ENCODE peak calls at places on chromosomes 16 and 17, in six cellular contexts. One of them, this sample, is unnamed.

GRCh38 chr16:30458561-30459394 is 13.1 kb upstream of the SEPHS2 start:
- DNase-seq in right lobe of liver: no peak
- DNase-seq in esophagus squamous epithelium: no peak
- DNase-seq in HCT116: no peak
- DNase-seq in CD4-positive, alpha-beta memory T cell: peak
- DNase-seq in mesendoderm: no peak
- DNase-seq in this sample: peak

GRCh38 chr17:20206068-20206467 is 196.9 kb downstream of the SPECC1 start:
- DNase-seq in esophagus squamous epithelium: no peak
- DNase-seq in CD4-positive, alpha-beta memory T cell: no peak
- DNase-seq in mesendoderm: peak
- DNase-seq in right lobe of liver: no peak
- DNase-seq in HCT116: no peak
- DNase-seq in this sample: no peak

GRCh38 chr17:50265690-50266306 is 8.5 kb upstream of the TMEM92 start:
- DNase-seq in mesendoderm: no peak
- DNase-seq in right lobe of liver: no peak
- DNase-seq in esophagus squamous epithelium: no peak
- DNase-seq in HCT116: no peak
- DNase-seq in CD4-positive, alpha-beta memory T cell: no peak
- DNase-seq in this sample: no peak

GRCh38 chr16:69927056-69927757 is 23.9 kb upstream of the CLEC18A start:
- DNase-seq in esophagus squamous epithelium: no peak
- DNase-seq in HCT116: no peak
- DNase-seq in mesendoderm: no peak
- DNase-seq in right lobe of liver: no peak
- DNase-seq in CD4-positive, alpha-beta memory T cell: no peak
- DNase-seq in this sample: no peak

GRCh38 chr16:24729967-24730815 is 740 bp downstream of the TNRC6A start:
- DNase-seq in mesendoderm: peak
- DNase-seq in esophagus squamous epithelium: no peak
- DNase-seq in CD4-positive, alpha-beta memory T cell: no peak
- DNase-seq in right lobe of liver: peak
- DNase-seq in HCT116: no peak
- DNase-seq in this sample: no peak

GRCh38 chr17:75864448-75864871 is 9.3 kb upstream of the WBP2 start:
- DNase-seq in CD4-positive, alpha-beta memory T cell: peak
- DNase-seq in right lobe of liver: no peak
- DNase-seq in mesendoderm: no peak
- DNase-seq in esophagus squamous epithelium: no peak
- DNase-seq in HCT116: no peak
- DNase-seq in this sample: peak

GRCh38 chr17:310111-311010 is 42.2 kb downstream of the RPH3AL start:
- DNase-seq in right lobe of liver: no peak
- DNase-seq in CD4-positive, alpha-beta memory T cell: no peak
- DNase-seq in mesendoderm: no peak
- DNase-seq in HCT116: no peak
- DNase-seq in esophagus squamous epithelium: no peak
- DNase-seq in this sample: no peak

GRCh38 chr16:89325861-89326471 is 108.5 kb downstream of the ZNF778 start:
- DNase-seq in esophagus squamous epithelium: no peak
- DNase-seq in mesendoderm: no peak
- DNase-seq in HCT116: no peak
- DNase-seq in CD4-positive, alpha-beta memory T cell: no peak
- DNase-seq in right lobe of liver: peak
- DNase-seq in this sample: no peak

GRCh38 chr17:74419862-74420492 is 11.9 kb upstream of the GPRC5C start:
- DNase-seq in CD4-positive, alpha-beta memory T cell: no peak
- DNase-seq in HCT116: no peak
- DNase-seq in mesendoderm: no peak
- DNase-seq in right lobe of liver: no peak
- DNase-seq in esophagus squamous epithelium: no peak
- DNase-seq in this sample: no peak

GRCh38 chr17:53934931-53935330 is 112.2 kb downstream of the KIF2B start:
- DNase-seq in HCT116: no peak
- DNase-seq in mesendoderm: no peak
- DNase-seq in CD4-positive, alpha-beta memory T cell: no peak
- DNase-seq in right lobe of liver: no peak
- DNase-seq in esophagus squamous epithelium: no peak
- DNase-seq in this sample: no peak

GRCh38 chr17:42403150-42403549 is 14.9 kb upstream of the STAT3 start:
- DNase-seq in esophagus squamous epithelium: no peak
- DNase-seq in HCT116: no peak
- DNase-seq in mesendoderm: peak
- DNase-seq in CD4-positive, alpha-beta memory T cell: no peak
- DNase-seq in right lobe of liver: peak
- DNase-seq in this sample: peak

GRCh38 chr17:28978016-28978415 is 26.7 kb upstream of the PHF12 start:
- DNase-seq in right lobe of liver: no peak
- DNase-seq in mesendoderm: no peak
- DNase-seq in HCT116: no peak
- DNase-seq in esophagus squamous epithelium: no peak
- DNase-seq in CD4-positive, alpha-beta memory T cell: no peak
- DNase-seq in this sample: no peak

GRCh38 chr16:9039208-9039607 is 52.2 kb upstream of the HAPSTR1 start:
- DNase-seq in mesendoderm: peak
- DNase-seq in esophagus squamous epithelium: no peak
- DNase-seq in right lobe of liver: no peak
- DNase-seq in HCT116: no peak
- DNase-seq in CD4-positive, alpha-beta memory T cell: no peak
- DNase-seq in this sample: no peak

DNA sequence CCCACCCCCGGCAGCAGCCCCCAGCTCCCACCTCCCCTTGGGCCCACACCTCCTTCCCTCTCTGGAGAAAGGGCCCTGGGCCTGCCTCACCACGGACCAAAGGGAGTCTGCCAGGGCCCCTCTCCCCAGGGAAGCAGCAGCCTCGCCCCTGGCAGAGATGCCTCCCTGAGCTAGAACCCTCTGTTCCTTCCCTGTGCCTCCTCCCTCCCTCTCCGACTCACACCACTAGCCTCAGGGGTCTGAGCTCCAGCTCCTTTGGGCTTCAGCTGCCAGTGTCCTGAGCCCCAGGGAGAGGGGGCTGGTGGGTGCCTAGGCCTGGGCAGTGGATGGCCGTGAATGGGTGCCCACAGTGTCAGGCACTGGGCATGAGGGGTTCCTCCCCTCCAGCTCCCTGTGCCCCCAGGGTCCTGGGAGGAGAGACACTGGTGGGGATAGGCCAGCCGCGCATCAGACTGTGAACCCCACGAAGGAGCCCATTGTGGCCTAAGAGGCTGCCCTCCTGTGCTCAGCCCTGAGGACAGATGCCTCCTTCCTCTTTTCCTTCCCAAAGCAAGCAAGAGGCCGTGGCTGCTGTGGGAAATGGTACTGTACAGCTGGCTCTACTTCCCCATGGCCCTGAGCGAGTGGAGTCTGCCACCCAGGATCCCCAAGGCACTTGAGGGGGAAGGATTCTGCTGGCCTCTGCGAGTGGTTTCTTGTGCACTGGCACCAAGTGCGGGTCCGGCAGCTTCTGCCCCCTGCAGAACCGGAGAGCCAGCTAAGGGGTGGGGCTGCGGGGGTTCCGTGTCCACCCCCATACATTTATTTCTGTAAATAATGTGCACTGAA is 20.7 kb downstream of the MMP15 start:
- DNase-seq in mesendoderm: no peak
- DNase-seq in CD4-positive, alpha-beta memory T cell: no peak
- DNase-seq in HCT116: no peak
- DNase-seq in right lobe of liver: no peak
- DNase-seq in esophagus squamous epithelium: no peak
- DNase-seq in this sample: no peak
- H3K27ac ChIP-seq in mesendoderm: no peak
- H3K27ac ChIP-seq in CD4-positive, alpha-beta memory T cell: no peak
- H3K27ac ChIP-seq in HCT116: no peak
- H3K27ac ChIP-seq in right lobe of liver: no peak
- H3K27ac ChIP-seq in esophagus squamous epithelium: no peak
- H3K27ac ChIP-seq in this sample: no peak

DNA sequence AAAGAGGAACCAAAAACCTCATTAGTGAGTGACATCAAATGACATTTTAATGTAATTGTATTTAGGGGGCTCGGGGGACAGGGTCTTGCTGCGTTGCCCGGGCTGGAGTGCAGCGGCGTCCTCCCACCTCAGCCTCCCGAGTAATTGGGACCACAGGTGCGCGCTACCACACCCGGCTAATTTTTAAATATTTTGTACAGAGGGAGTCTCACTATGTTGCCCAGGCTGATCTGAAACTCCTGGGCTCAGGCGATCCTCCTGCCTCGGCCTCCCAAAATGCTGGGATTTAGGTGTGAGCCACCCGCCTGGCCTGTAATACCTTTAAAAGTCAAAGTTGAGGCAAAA is 581 bp downstream of the SNRNP25 start:
- DNase-seq in mesendoderm: no peak
- DNase-seq in esophagus squamous epithelium: no peak
- DNase-seq in HCT116: no peak
- DNase-seq in CD4-positive, alpha-beta memory T cell: no peak
- DNase-seq in right lobe of liver: no peak
- DNase-seq in this sample: no peak
- H3K27ac ChIP-seq in mesendoderm: no peak
- H3K27ac ChIP-seq in esophagus squamous epithelium: peak
- H3K27ac ChIP-seq in HCT116: peak
- H3K27ac ChIP-seq in CD4-positive, alpha-beta memory T cell: peak
- H3K27ac ChIP-seq in right lobe of liver: no peak
- H3K27ac ChIP-seq in this sample: peak

GRCh38 chr16:81697321-81697885 is 81.7 kb upstream of the PLCG2 start:
- DNase-seq in right lobe of liver: peak
- DNase-seq in esophagus squamous epithelium: no peak
- DNase-seq in mesendoderm: peak
- DNase-seq in HCT116: peak
- DNase-seq in CD4-positive, alpha-beta memory T cell: peak
- DNase-seq in this sample: peak

GRCh38 chr16:81696136-81696958 is 82.7 kb upstream of the PLCG2 start:
- DNase-seq in mesendoderm: no peak
- DNase-seq in right lobe of liver: no peak
- DNase-seq in HCT116: no peak
- DNase-seq in CD4-positive, alpha-beta memory T cell: no peak
- DNase-seq in esophagus squamous epithelium: no peak
- DNase-seq in this sample: no peak

GRCh38 chr16:81697886-81698635 is 81.0 kb upstream of the PLCG2 start:
- DNase-seq in HCT116: no peak
- DNase-seq in right lobe of liver: no peak
- DNase-seq in mesendoderm: no peak
- DNase-seq in esophagus squamous epithelium: no peak
- DNase-seq in CD4-positive, alpha-beta memory T cell: no peak
- DNase-seq in this sample: no peak

GRCh38 chr16:81695431-81695890 is 83.6 kb upstream of the PLCG2 start:
- DNase-seq in HCT116: no peak
- DNase-seq in mesendoderm: no peak
- DNase-seq in CD4-positive, alpha-beta memory T cell: no peak
- DNase-seq in esophagus squamous epithelium: no peak
- DNase-seq in right lobe of liver: no peak
- DNase-seq in this sample: no peak

GRCh38 chr16:81696959-81697293 is 82.2 kb upstream of the PLCG2 start:
- DNase-seq in HCT116: no peak
- DNase-seq in right lobe of liver: no peak
- DNase-seq in esophagus squamous epithelium: no peak
- DNase-seq in CD4-positive, alpha-beta memory T cell: no peak
- DNase-seq in mesendoderm: no peak
- DNase-seq in this sample: no peak
- H3K27ac ChIP-seq in HCT116: no peak
- H3K27ac ChIP-seq in right lobe of liver: no peak
- H3K27ac ChIP-seq in esophagus squamous epithelium: peak
- H3K27ac ChIP-seq in CD4-positive, alpha-beta memory T cell: no peak
- H3K27ac ChIP-seq in mesendoderm: no peak
- H3K27ac ChIP-seq in this sample: no peak

GRCh38 chr17:4204190-4204589 is 59.6 kb downstream of the ANKFY1 start:
- DNase-seq in CD4-positive, alpha-beta memory T cell: no peak
- DNase-seq in esophagus squamous epithelium: no peak
- DNase-seq in mesendoderm: no peak
- DNase-seq in right lobe of liver: no peak
- DNase-seq in HCT116: no peak
- DNase-seq in this sample: no peak
- H3K27ac ChIP-seq in CD4-positive, alpha-beta memory T cell: no peak
- H3K27ac ChIP-seq in esophagus squamous epithelium: peak
- H3K27ac ChIP-seq in mesendoderm: no peak
- H3K27ac ChIP-seq in right lobe of liver: no peak
- H3K27ac ChIP-seq in HCT116: no peak
- H3K27ac ChIP-seq in this sample: no peak